ENCODE peak calls at places on chromosome 10, in five cellular contexts. G is adrenal gland, I is uterus, N is gastrocnemius medialis, O is ovary. J is an unnamed sample.
A peak's percentile ranks its signal among the peaks of the same experiment; 100 is the strongest.

GRCh38 chr10:63630928-63631685 is 109.9 kb downstream of the REEP3 start:
- DNase-seq in G (no peak), I (no peak), N (no peak), O (peak; percentile 15), J (no peak)

GRCh38 chr10:88289342-88289741 is 293.8 kb downstream of the RNLS start:
- DNase-seq in G (no peak), I (no peak), N (no peak), O (no peak), J (no peak)

GRCh38 chr10:23439920-23440875 is 1.3 kb downstream of the OTUD1 start:
- DNase-seq in G (peak; percentile 26), I (peak; percentile 18), N (peak; percentile 25), O (peak; percentile 26), J (no peak)

GRCh38 chr10:17425584-17426262 is 28.7 kb downstream of the ST8SIA6 start:
- DNase-seq in G (no peak), I (no peak), N (no peak), O (no peak), J (no peak)

GRCh38 chr10:43461950-43462349 is 25.0 kb downstream of the ZNF487 start:
- DNase-seq in G (no peak), I (peak; percentile 35), N (no peak), O (no peak), J (no peak)

GRCh38 chr10:116002735-116003134 is 270.3 kb downstream of the GFRA1 start:
- DNase-seq in G (no peak), I (no peak), N (no peak), O (no peak), J (no peak)

GRCh38 chr10:11024596-11024995 is 6.9 kb downstream of the CELF2 start:
- DNase-seq in G (no peak), I (no peak), N (peak; percentile 42), O (no peak), J (no peak)

GRCh38 chr10:58513189-58514101 is 773 bp downstream of the BICC1 start:
- DNase-seq in G (peak; percentile 61), I (peak; percentile 71), N (peak; percentile 81), O (peak; percentile 78), J (peak; percentile 95)

GRCh38 chr10:89274928-89275327 is 23.4 kb upstream of the LIPA start:
- DNase-seq in G (no peak), I (no peak), N (no peak), O (no peak), J (no peak)

GRCh38 chr10:126571203-126571602 is 99.3 kb downstream of the C10orf90 start:
- DNase-seq in G (no peak), I (no peak), N (no peak), O (no peak), J (no peak)
- TF ChIP-seq CTCF in G (no peak), I (no peak), N (no peak), O (no peak), J (no peak)

GRCh38 chr10:97090644-97091043 is 95.1 kb downstream of the SLIT1 start:
- DNase-seq in G (no peak), I (no peak), N (no peak), O (no peak), J (no peak)
- TF ChIP-seq POLR2A in G (no peak), I (no peak), N (no peak), O (no peak), J (no peak)

GRCh38 chr10:74314166-74314565 is 163.1 kb downstream of the ADK start:
- DNase-seq in G (no peak), I (no peak), N (no peak), O (no peak), J (no peak)
- TF ChIP-seq CTCF in G (no peak), I (no peak), N (no peak), O (no peak), J (no peak)

DNA sequence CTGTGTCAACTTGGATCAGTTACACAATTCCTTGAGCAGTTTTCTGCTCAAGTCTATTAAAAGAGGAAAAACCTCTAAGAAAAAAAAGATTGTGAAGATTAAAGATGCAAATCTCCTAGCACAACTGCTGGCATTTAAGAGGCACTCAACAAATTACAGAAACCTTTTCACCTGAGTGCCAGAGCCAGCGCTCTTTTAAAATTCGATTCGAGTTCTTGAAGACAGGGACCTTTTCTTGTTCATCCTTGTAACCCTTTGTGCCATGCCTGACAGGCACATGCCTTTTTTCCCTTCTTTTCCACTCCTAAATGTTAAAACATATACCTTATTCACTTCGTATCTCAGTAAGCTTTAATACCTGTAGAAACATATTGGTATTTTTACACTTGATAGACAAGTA is 769 bp downstream of the NSUN6 start:
- DNase-seq in G (no peak), I (no peak), N (no peak), O (no peak), J (no peak)
- TF ChIP-seq POLR2A in G (no peak), I (no peak), N (no peak), O (no peak), J (no peak)